ENCODE peak calls at places on chromosomes 13 and 19, in five cellular contexts. One of them, this sample, is unnamed.

GRCh38 chr13:87052731-87053130 is 618.4 kb upstream of the SLITRK5 start:
- DNase-seq in stomach: no peak
- DNase-seq in transverse colon: no peak
- DNase-seq in A549: no peak
- DNase-seq in tibial nerve: no peak
- DNase-seq in this sample: no peak

GRCh38 chr13:110132178-110132975 is 174.6 kb downstream of the COL4A1 start:
- DNase-seq in stomach: no peak
- DNase-seq in tibial nerve: no peak
- DNase-seq in A549: no peak
- DNase-seq in transverse colon: no peak
- DNase-seq in this sample: no peak

GRCh38 chr13:23375007-23375971 is 58.2 kb downstream of the SACS start:
- DNase-seq in tibial nerve: peak
- DNase-seq in transverse colon: peak
- DNase-seq in A549: peak
- DNase-seq in stomach: peak
- DNase-seq in this sample: peak

GRCh38 chr13:69633044-69633443 is 474.6 kb upstream of the ATXN8OS start:
- DNase-seq in transverse colon: no peak
- DNase-seq in tibial nerve: no peak
- DNase-seq in stomach: no peak
- DNase-seq in A549: no peak
- DNase-seq in this sample: no peak

GRCh38 chr19:5339950-5340636 is 519 bp downstream of the PTPRS start:
- DNase-seq in A549: peak
- DNase-seq in stomach: no peak
- DNase-seq in transverse colon: no peak
- DNase-seq in tibial nerve: no peak
- DNase-seq in this sample: no peak

GRCh38 chr13:88107486-88108044 is 436.4 kb downstream of the SLITRK5 start:
- DNase-seq in A549: no peak
- DNase-seq in transverse colon: no peak
- DNase-seq in stomach: no peak
- DNase-seq in tibial nerve: no peak
- DNase-seq in this sample: no peak

GRCh38 chr13:101628900-101629299 is 176.4 kb downstream of the ITGBL1 start:
- DNase-seq in transverse colon: no peak
- DNase-seq in A549: no peak
- DNase-seq in stomach: no peak
- DNase-seq in tibial nerve: no peak
- DNase-seq in this sample: no peak

GRCh38 chr13:66693656-66694055 is 536.5 kb downstream of the PCDH9 start:
- DNase-seq in A549: no peak
- DNase-seq in transverse colon: no peak
- DNase-seq in tibial nerve: no peak
- DNase-seq in stomach: no peak
- DNase-seq in this sample: no peak

GRCh38 chr19:55474269-55475265 is 1.9 kb upstream of the ZNF628 start:
- DNase-seq in A549: no peak
- DNase-seq in stomach: no peak
- DNase-seq in tibial nerve: no peak
- DNase-seq in transverse colon: no peak
- DNase-seq in this sample: no peak

GRCh38 chr19:34972163-34972705 is 8.2 kb upstream of the ZNF792 start:
- DNase-seq in tibial nerve: no peak
- DNase-seq in transverse colon: no peak
- DNase-seq in A549: no peak
- DNase-seq in stomach: no peak
- DNase-seq in this sample: no peak

GRCh38 chr19:4172861-4173473 is 9.4 kb downstream of the SIRT6 start:
- DNase-seq in transverse colon: peak
- DNase-seq in stomach: peak
- DNase-seq in A549: peak
- DNase-seq in tibial nerve: no peak
- DNase-seq in this sample: no peak

GRCh38 chr19:38483016-38483630 is 49.6 kb downstream of the RYR1 start:
- DNase-seq in stomach: no peak
- DNase-seq in tibial nerve: no peak
- DNase-seq in transverse colon: no peak
- DNase-seq in A549: no peak
- DNase-seq in this sample: no peak

GRCh38 chr19:49672131-49672919 is 4.7 kb upstream of the PRMT1 start:
- DNase-seq in tibial nerve: peak
- DNase-seq in stomach: peak
- DNase-seq in A549: peak
- DNase-seq in transverse colon: peak
- DNase-seq in this sample: peak

GRCh38 chr13:48853381-48854102 is 122.2 kb upstream of the FNDC3A start:
- DNase-seq in A549: no peak
- DNase-seq in tibial nerve: no peak
- DNase-seq in stomach: no peak
- DNase-seq in transverse colon: no peak
- DNase-seq in this sample: no peak

GRCh38 chr19:18046066-18046718 is 38.2 kb downstream of the ARRDC2 start:
- DNase-seq in transverse colon: peak
- DNase-seq in tibial nerve: no peak
- DNase-seq in stomach: peak
- DNase-seq in A549: no peak
- DNase-seq in this sample: no peak

GRCh38 chr19:55075366-55075998 is at the start of gene EPS8L1:
- DNase-seq in tibial nerve: no peak
- DNase-seq in stomach: peak
- DNase-seq in transverse colon: peak
- DNase-seq in A549: no peak
- DNase-seq in this sample: no peak

GRCh38 chr19:49469828-49470614 is 4.0 kb upstream of the FLT3LG start:
- DNase-seq in stomach: peak
- DNase-seq in transverse colon: peak
- DNase-seq in A549: no peak
- DNase-seq in tibial nerve: no peak
- DNase-seq in this sample: no peak

GRCh38 chr13:34250151-34250550 is 432.2 kb downstream of the RFC3 start:
- DNase-seq in stomach: no peak
- DNase-seq in tibial nerve: no peak
- DNase-seq in transverse colon: no peak
- DNase-seq in A549: no peak
- DNase-seq in this sample: no peak

GRCh38 chr19:1590641-1591397 is 1.8 kb downstream of the MBD3 start:
- DNase-seq in transverse colon: peak
- DNase-seq in tibial nerve: no peak
- DNase-seq in A549: no peak
- DNase-seq in stomach: no peak
- DNase-seq in this sample: no peak

GRCh38 chr19:14433454-14434156 is 499 bp downstream of the PKN1 start:
- DNase-seq in stomach: peak
- DNase-seq in tibial nerve: no peak
- DNase-seq in A549: no peak
- DNase-seq in transverse colon: peak
- DNase-seq in this sample: no peak

GRCh38 chr19:48752511-48753365 is at the start of gene FUT1:
- DNase-seq in stomach: peak
- DNase-seq in A549: no peak
- DNase-seq in tibial nerve: no peak
- DNase-seq in transverse colon: peak
- DNase-seq in this sample: peak

GRCh38 chr19:1027953-1028902 is 1.8 kb downstream of the CNN2 start:
- DNase-seq in tibial nerve: no peak
- DNase-seq in transverse colon: peak
- DNase-seq in stomach: peak
- DNase-seq in A549: peak
- DNase-seq in this sample: peak

GRCh38 chr19:2188708-2189385 is 25.1 kb downstream of the DOT1L start:
- DNase-seq in stomach: no peak
- DNase-seq in A549: no peak
- DNase-seq in tibial nerve: no peak
- DNase-seq in transverse colon: no peak
- DNase-seq in this sample: no peak

GRCh38 chr13:40329682-40330485 is 336.6 kb downstream of the FOXO1 start:
- DNase-seq in stomach: no peak
- DNase-seq in A549: no peak
- DNase-seq in transverse colon: no peak
- DNase-seq in tibial nerve: no peak
- DNase-seq in this sample: no peak

GRCh38 chr13:51397262-51397933 is 55.4 kb downstream of the INTS6 start:
- DNase-seq in A549: no peak
- DNase-seq in transverse colon: peak
- DNase-seq in stomach: no peak
- DNase-seq in tibial nerve: peak
- DNase-seq in this sample: peak

GRCh38 chr19:12837225-12837624 is 1.1 kb upstream of the MAST1 start:
- DNase-seq in A549: no peak
- DNase-seq in transverse colon: no peak
- DNase-seq in tibial nerve: no peak
- DNase-seq in stomach: no peak
- DNase-seq in this sample: no peak

GRCh38 chr19:12838893-12839656 is 760 bp downstream of the MAST1 start:
- DNase-seq in transverse colon: no peak
- DNase-seq in tibial nerve: no peak
- DNase-seq in A549: no peak
- DNase-seq in stomach: no peak
- DNase-seq in this sample: no peak

GRCh38 chr19:12836529-12836863 is 1.8 kb upstream of the MAST1 start:
- DNase-seq in stomach: no peak
- DNase-seq in A549: no peak
- DNase-seq in tibial nerve: no peak
- DNase-seq in transverse colon: no peak
- DNase-seq in this sample: no peak

GRCh38 chr19:12840091-12841079 is 2.1 kb downstream of the MAST1 start:
- DNase-seq in stomach: peak
- DNase-seq in A549: no peak
- DNase-seq in transverse colon: peak
- DNase-seq in tibial nerve: no peak
- DNase-seq in this sample: no peak

DNA sequence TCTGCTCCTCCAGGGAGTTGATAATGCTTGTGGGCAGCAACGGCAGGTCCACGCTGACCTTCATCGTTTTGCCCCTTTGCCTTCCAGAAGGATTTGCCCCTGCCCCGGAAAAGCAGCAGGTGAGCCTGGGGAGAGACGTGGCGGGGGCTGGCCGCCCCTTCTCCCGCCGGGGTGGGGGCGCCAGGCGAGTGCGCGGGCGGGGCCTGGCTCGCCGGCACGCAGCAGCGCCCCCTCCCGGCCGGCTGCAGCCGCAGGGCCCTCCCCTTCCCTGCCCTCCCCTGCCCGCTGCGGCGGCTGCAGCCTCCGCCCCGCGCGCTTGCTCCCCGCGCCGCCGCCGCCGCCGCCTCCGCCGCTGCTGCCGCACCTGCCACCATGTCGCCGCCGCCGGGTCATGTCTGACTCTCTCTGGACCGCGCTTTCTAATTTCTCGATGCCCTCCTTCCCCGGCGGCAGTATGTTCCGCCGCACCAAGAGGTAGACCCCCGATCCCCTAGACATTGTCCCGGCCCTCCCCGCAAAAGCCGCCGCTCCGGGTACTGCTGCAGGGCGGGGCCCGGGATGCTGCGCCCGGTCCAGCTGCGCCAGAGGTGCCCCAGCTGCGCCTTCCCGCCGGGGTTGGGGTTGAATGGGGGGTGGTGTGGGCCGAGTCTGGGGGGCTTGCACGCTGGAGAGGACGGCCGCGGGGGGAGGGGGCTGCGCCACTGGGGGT is at the start of gene MAST1:
- DNase-seq in tibial nerve: no peak
- DNase-seq in transverse colon: peak
- DNase-seq in stomach: peak
- DNase-seq in A549: no peak
- DNase-seq in this sample: no peak
- H3K4me3 ChIP-seq in tibial nerve: no peak
- H3K4me3 ChIP-seq in transverse colon: peak
- H3K4me3 ChIP-seq in stomach: peak
- H3K4me3 ChIP-seq in A549: peak
- H3K4me3 ChIP-seq in this sample: peak

GRCh38 chr13:36999054-36999927 is at the start of gene ALG5:
- DNase-seq in tibial nerve: peak
- DNase-seq in stomach: peak
- DNase-seq in A549: peak
- DNase-seq in transverse colon: peak
- DNase-seq in this sample: peak
- TF ChIP-seq POLR2A in tibial nerve: no peak
- TF ChIP-seq POLR2A in stomach: no peak
- TF ChIP-seq POLR2A in A549: peak
- TF ChIP-seq POLR2A in transverse colon: peak
- TF ChIP-seq POLR2A in this sample: no peak

GRCh38 chr13:44142911-44143665 is 230.5 kb upstream of the SERP2 start:
- DNase-seq in stomach: no peak
- DNase-seq in tibial nerve: no peak
- DNase-seq in transverse colon: no peak
- DNase-seq in A549: peak
- DNase-seq in this sample: no peak
- H3K4me3 ChIP-seq in stomach: peak
- H3K4me3 ChIP-seq in tibial nerve: peak
- H3K4me3 ChIP-seq in transverse colon: peak
- H3K4me3 ChIP-seq in A549: peak
- H3K4me3 ChIP-seq in this sample: peak

GRCh38 chr19:8363803-8364771 is at the start of gene ANGPTL4:
- DNase-seq in transverse colon: peak
- DNase-seq in A549: peak
- DNase-seq in tibial nerve: peak
- DNase-seq in stomach: peak
- DNase-seq in this sample: peak
- TF ChIP-seq POLR2A in transverse colon: peak
- TF ChIP-seq POLR2A in A549: peak
- TF ChIP-seq POLR2A in tibial nerve: peak
- TF ChIP-seq POLR2A in stomach: no peak
- TF ChIP-seq POLR2A in this sample: peak

GRCh38 chr19:33434886-33435705 is 61.6 kb downstream of the CEBPG start:
- DNase-seq in stomach: no peak
- DNase-seq in tibial nerve: no peak
- DNase-seq in A549: no peak
- DNase-seq in transverse colon: no peak
- DNase-seq in this sample: peak
- H3K4me3 ChIP-seq in stomach: no peak
- H3K4me3 ChIP-seq in tibial nerve: no peak
- H3K4me3 ChIP-seq in A549: no peak
- H3K4me3 ChIP-seq in transverse colon: no peak
- H3K4me3 ChIP-seq in this sample: no peak

This sample was measured in sigmoid colon.